ENCODE peak calls at places on chromosomes 1 and 21, in six cellular contexts. D is fibroblast of lung, S is cardiac muscle cell, B is cardiac fibroblast, F is lower lobe of right lung, T is mammary epithelial cell. I is an unnamed sample.

GRCh38 chr1:52677407-52677806 is 20.7 kb downstream of the COA7 start:
- DNase-seq in F (no peak), B (no peak), D (no peak), T (no peak), S (peak), I (no peak)

GRCh38 chr1:29706936-29707335 is 470.6 kb downstream of the PTPRU start:
- DNase-seq in B (peak), S (peak), F (no peak), T (peak), D (peak), I (no peak)

GRCh38 chr1:91600431-91601330 is 100.0 kb downstream of the CDC7 start:
- DNase-seq in D (no peak), S (no peak), B (no peak), T (no peak), F (no peak), I (no peak)

GRCh38 chr1:52631759-52632331 is 1.1 kb upstream of the SHISAL2A start:
- DNase-seq in B (no peak), S (peak), D (no peak), F (no peak), T (no peak), I (no peak)

GRCh38 chr21:42661688-42662429 is 8.4 kb downstream of the PDE9A start:
- DNase-seq in T (no peak), D (no peak), B (no peak), S (no peak), F (no peak), I (no peak)

GRCh38 chr1:153670257-153670858 is 435 bp downstream of the ILF2 start:
- DNase-seq in B (no peak), S (no peak), T (no peak), F (peak), D (no peak), I (no peak)

GRCh38 chr1:248821641-248822040 is 4.1 kb downstream of the SH3BP5L start:
- DNase-seq in D (no peak), B (no peak), S (no peak), F (no peak), T (no peak), I (no peak)

GRCh38 chr1:145750444-145750843 is 31.1 kb downstream of the CD160 start:
- DNase-seq in B (no peak), F (no peak), T (no peak), S (no peak), D (no peak), I (no peak)

GRCh38 chr1:59445040-59445439 is 148.1 kb downstream of the FGGY start:
- DNase-seq in D (peak), S (peak), T (peak), F (peak), B (peak), I (no peak)

GRCh38 chr1:30668546-30669327 is 54.6 kb downstream of the MATN1 start:
- DNase-seq in S (no peak), F (peak), B (peak), T (no peak), D (peak), I (no peak)

GRCh38 chr21:28294046-28294445 is 698.6 kb downstream of the LTN1 start:
- DNase-seq in B (peak), D (peak), T (peak), F (no peak), S (peak), I (no peak)

GRCh38 chr1:225253784-225254183 is 174.1 kb downstream of the LBR start:
- DNase-seq in T (peak), D (no peak), B (peak), F (no peak), S (peak), I (no peak)

GRCh38 chr1:200345516-200345915 is 64.3 kb downstream of the ZNF281 start:
- DNase-seq in B (no peak), F (no peak), S (no peak), D (no peak), T (no peak), I (no peak)

GRCh38 chr1:63569068-63569467 is 24.1 kb upstream of the PGM1 start:
- DNase-seq in T (no peak), F (no peak), B (no peak), S (no peak), D (no peak), I (no peak)

GRCh38 chr1:114113801-114114750 is 39.6 kb downstream of the SYT6 start:
- DNase-seq in T (peak), F (peak), B (no peak), D (no peak), S (no peak), I (no peak)

GRCh38 chr1:2170211-2170610 is 24.4 kb downstream of the FAAP20 start:
- DNase-seq in B (no peak), S (no peak), T (no peak), F (no peak), D (no peak), I (no peak)

GRCh38 chr1:996851-997727 is 2.8 kb downstream of the HES4 start:
- DNase-seq in B (no peak), S (no peak), T (no peak), D (no peak), F (no peak), I (no peak)

GRCh38 chr1:234962340-234962989 is 166.2 kb downstream of the TOMM20 start:
- DNase-seq in T (peak), S (peak), F (no peak), B (peak), D (peak), I (peak)

GRCh38 chr21:30234643-30235042 is 18.7 kb upstream of the CLDN8 start:
- DNase-seq in F (no peak), D (peak), S (peak), T (peak), B (peak), I (no peak)

GRCh38 chr1:26210471-26210870 is 20.1 kb downstream of the CATSPER4 start:
- DNase-seq in B (no peak), F (no peak), D (no peak), T (no peak), S (no peak), I (no peak)

GRCh38 chr1:167435484-167435883 is 82.8 kb downstream of the CD247 start:
- DNase-seq in B (no peak), T (no peak), D (no peak), S (no peak), F (no peak), I (no peak)

GRCh38 chr1:243513726-243514491 is 258.1 kb downstream of the SDCCAG8 start:
- DNase-seq in T (peak), B (peak), F (no peak), D (peak), S (peak), I (no peak)

GRCh38 chr1:220876511-220877347 is 2.5 kb upstream of the HLX start:
- DNase-seq in F (peak), B (peak), S (peak), T (no peak), D (peak), I (no peak)

GRCh38 chr1:201982082-201982922 is at the start of gene RNPEP:
- DNase-seq in D (peak), F (peak), B (peak), T (peak), S (peak), I (peak)

GRCh38 chr1:234069760-234070159 is 165.3 kb downstream of the SLC35F3 start:
- DNase-seq in B (no peak), D (no peak), T (peak), S (no peak), F (no peak), I (no peak)

GRCh38 chr1:155254714-155255242 is 505 bp downstream of the ENTREP3 start:
- DNase-seq in F (no peak), B (no peak), D (no peak), S (no peak), T (no peak), I (no peak)

GRCh38 chr1:155254228-155254713 is 1.0 kb downstream of the ENTREP3 start:
- DNase-seq in D (no peak), T (no peak), S (no peak), B (no peak), F (no peak), I (no peak)

GRCh38 chr1:155253797-155254196 is 1.5 kb downstream of the ENTREP3 start:
- DNase-seq in S (no peak), F (no peak), B (no peak), D (no peak), T (peak), I (no peak)

GRCh38 chr1:155256101-155256852 is 994 bp upstream of the ENTREP3 start:
- DNase-seq in D (no peak), T (no peak), B (no peak), F (no peak), S (no peak), I (no peak)

GRCh38 chr1:155255243-155256100 is at the start of gene ENTREP3:
- DNase-seq in T (peak), B (peak), D (peak), S (peak), F (peak), I (peak)
- TF ChIP-seq CTCF in T (no peak), B (no peak), D (no peak), S (no peak), F (peak), I (no peak)

GRCh38 chr1:112267206-112267605 is 128.8 kb upstream of the CTTNBP2NL start:
- DNase-seq in S (no peak), D (no peak), F (no peak), B (no peak), T (no peak), I (no peak)
- TF ChIP-seq CTCF in S (no peak), D (no peak), F (no peak), B (no peak), T (no peak), I (no peak)

GRCh38 chr1:7554343-7555270 is 216.5 kb upstream of the VAMP3 start:
- DNase-seq in T (no peak), B (peak), S (peak), F (no peak), D (peak), I (no peak)

GRCh38 chr1:7558041-7558461 is 213.0 kb upstream of the VAMP3 start:
- DNase-seq in D (no peak), T (no peak), F (no peak), S (peak), B (no peak), I (no peak)

GRCh38 chr1:7558481-7558880 is 212.6 kb upstream of the VAMP3 start:
- DNase-seq in F (no peak), T (no peak), B (no peak), D (no peak), S (no peak), I (no peak)

GRCh38 chr1:7553042-7553690 is 217.9 kb upstream of the VAMP3 start:
- DNase-seq in S (no peak), D (no peak), B (no peak), F (no peak), T (no peak), I (no peak)

DNA sequence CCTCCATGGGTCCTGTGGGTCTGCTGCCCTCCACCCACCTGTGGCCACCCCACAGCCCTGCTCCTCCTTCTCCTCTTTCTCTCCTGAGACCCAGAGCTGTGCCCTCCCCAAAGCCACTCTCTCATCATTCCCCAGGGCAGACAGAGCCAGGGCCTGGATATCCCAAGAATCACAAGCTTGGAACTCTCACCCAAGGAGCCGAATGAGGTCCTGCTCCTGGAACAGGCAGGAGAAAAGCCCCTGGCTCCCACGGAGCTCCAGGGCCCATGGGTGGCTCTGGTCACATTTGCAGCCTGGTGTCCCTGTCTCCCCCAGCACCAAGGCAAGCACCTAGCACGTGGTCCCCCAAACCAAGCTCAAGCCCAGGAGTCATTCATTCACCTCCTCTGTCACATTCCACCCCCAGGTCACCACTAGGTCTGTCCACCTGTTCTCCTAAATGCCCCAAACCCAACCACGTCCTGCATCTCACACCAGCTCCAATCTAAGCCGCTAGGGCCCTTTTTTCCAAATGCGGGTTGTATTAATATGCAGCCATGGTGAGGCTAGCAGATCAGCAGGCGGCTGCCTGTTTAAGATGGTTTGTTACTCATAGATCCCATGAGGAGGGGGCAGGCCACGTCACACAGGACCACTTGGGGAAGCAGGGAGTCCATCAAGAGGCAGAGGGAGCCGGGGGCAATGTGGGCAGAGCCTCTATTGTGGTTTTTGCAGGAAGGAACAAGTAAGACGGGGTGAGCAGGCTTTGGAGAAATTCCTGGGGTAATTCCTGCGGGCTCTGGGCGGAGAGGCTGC is 215.5 kb upstream of the VAMP3 start:
- DNase-seq in S (no peak), B (no peak), D (no peak), F (no peak), T (peak), I (no peak)
- TF ChIP-seq CTCF in S (no peak), B (no peak), D (no peak), F (no peak), T (no peak), I (no peak)

GRCh38 chr1:226406401-226406881 is 1.5 kb downstream of the PARP1 start:
- DNase-seq in S (no peak), F (no peak), B (peak), D (peak), T (peak), I (no peak)
- TF ChIP-seq CTCF in S (no peak), F (no peak), B (no peak), D (no peak), T (no peak), I (no peak)

GRCh38 chr21:35198982-35199732 is 150.1 kb upstream of the RUNX1 start:
- DNase-seq in S (no peak), D (no peak), T (no peak), B (no peak), F (no peak), I (no peak)

GRCh38 chr21:35198004-35198403 is 148.9 kb upstream of the RUNX1 start:
- DNase-seq in F (no peak), S (peak), D (peak), T (peak), B (peak), I (no peak)

GRCh38 chr21:35201799-35202198 is 152.7 kb upstream of the RUNX1 start:
- DNase-seq in B (no peak), S (no peak), F (no peak), T (no peak), D (no peak), I (no peak)

GRCh38 chr21:35201288-35201687 is 152.2 kb upstream of the RUNX1 start:
- DNase-seq in B (no peak), T (no peak), D (no peak), S (no peak), F (no peak), I (no peak)

GRCh38 chr21:35199733-35200015 is 150.6 kb upstream of the RUNX1 start:
- DNase-seq in T (no peak), S (no peak), B (no peak), F (no peak), D (no peak), I (no peak)
- TF ChIP-seq CTCF in T (no peak), S (no peak), B (no peak), F (no peak), D (no peak), I (no peak)

DNA sequence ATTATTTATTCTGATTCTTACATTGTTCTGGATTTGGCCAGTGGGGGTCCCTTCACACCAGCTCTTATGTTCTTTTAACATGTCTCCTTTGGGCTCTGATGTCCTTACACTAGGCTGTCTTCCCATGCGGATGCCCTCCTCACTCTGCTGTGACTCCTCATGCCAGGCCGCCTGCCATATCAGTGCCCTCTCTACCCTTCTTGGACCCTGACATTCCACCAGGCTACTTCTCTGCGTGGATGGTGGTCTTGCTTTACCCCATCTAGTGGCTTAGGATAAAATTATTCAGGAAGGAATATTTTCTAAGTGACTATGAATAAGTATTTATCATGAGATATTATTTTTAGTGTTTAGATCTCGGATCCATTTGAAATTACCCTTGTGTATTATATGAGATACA is 21.2 kb downstream of the ATF6 start:
- DNase-seq in F (no peak), D (no peak), S (no peak), B (no peak), T (no peak), I (no peak)
- TF ChIP-seq CTCF in F (no peak), D (no peak), S (no peak), B (no peak), T (no peak), I (peak)

GRCh38 chr1:154973344-154974085 is 966 bp upstream of the CKS1B start:
- DNase-seq in F (peak), T (peak), S (peak), D (peak), B (peak), I (peak)
- TF ChIP-seq CTCF in F (no peak), T (peak), S (no peak), D (peak), B (peak), I (peak)

GRCh38 chr1:216888721-216889120 is 165.5 kb upstream of the ESRRG start:
- DNase-seq in B (no peak), F (no peak), D (no peak), T (no peak), S (no peak), I (no peak)

GRCh38 chr1:216887032-216887431 is 163.8 kb upstream of the ESRRG start:
- DNase-seq in T (no peak), D (peak), S (no peak), F (no peak), B (no peak), I (no peak)

DNA sequence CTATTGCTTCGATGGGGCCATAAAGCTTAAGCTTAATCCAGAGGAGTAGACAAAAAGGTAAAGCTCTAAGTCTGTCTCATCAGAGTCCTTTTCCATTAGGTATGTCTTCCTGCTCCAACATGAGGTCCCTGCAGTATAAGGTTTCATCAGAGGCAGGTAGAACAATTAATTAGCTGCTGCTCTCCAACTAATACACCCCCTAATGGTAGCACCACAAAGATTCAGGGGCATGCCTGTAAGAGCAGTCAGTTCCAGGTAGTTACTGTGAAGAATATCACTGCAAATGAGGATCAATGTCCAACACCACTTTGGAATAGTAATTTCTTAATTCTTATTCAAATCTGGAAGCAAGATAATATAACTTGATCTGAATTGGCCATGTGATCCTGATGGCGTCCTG is 160.3 kb upstream of the ESRRG start:
- DNase-seq in D (no peak), S (no peak), B (no peak), F (no peak), T (no peak), I (no peak)
- TF ChIP-seq CTCF in D (no peak), S (no peak), B (no peak), F (no peak), T (no peak), I (no peak)

GRCh38 chr1:45573231-45573804 is 10.5 kb upstream of the NASP start:
- DNase-seq in F (no peak), T (no peak), S (no peak), B (no peak), D (no peak), I (no peak)
- TF ChIP-seq CTCF in F (no peak), T (no peak), S (no peak), B (no peak), D (no peak), I (no peak)